ENCODE peak calls at places on chromosome 4, in four cellular contexts. One of them, this sample, is unnamed.

GRCh38 chr4:112564706-112565270 is 48.8 kb upstream of the NEUROG2 start:
- DNase-seq in HCT116: no peak
- DNase-seq in AG09309: no peak
- DNase-seq in spleen: no peak
- DNase-seq in this sample: no peak

GRCh38 chr4:1928356-1929235 is 57.4 kb downstream of the NSD2 start:
- DNase-seq in AG09309: no peak
- DNase-seq in spleen: no peak
- DNase-seq in HCT116: no peak
- DNase-seq in this sample: no peak

GRCh38 chr4:146051724-146052396 is 113.2 kb upstream of the ZNF827 start:
- DNase-seq in AG09309: peak
- DNase-seq in spleen: no peak
- DNase-seq in HCT116: no peak
- DNase-seq in this sample: peak

GRCh38 chr4:82779032-82779431 is 19.6 kb downstream of the SCD5 start:
- DNase-seq in HCT116: no peak
- DNase-seq in AG09309: no peak
- DNase-seq in spleen: no peak
- DNase-seq in this sample: no peak

GRCh38 chr4:121726642-121727268 is 30.0 kb upstream of the ANXA5 start:
- DNase-seq in HCT116: peak
- DNase-seq in spleen: no peak
- DNase-seq in AG09309: peak
- DNase-seq in this sample: no peak

GRCh38 chr4:110200673-110201072 is 2.3 kb upstream of the ELOVL6 start:
- DNase-seq in spleen: no peak
- DNase-seq in HCT116: no peak
- DNase-seq in AG09309: no peak
- DNase-seq in this sample: no peak

GRCh38 chr4:86916392-86916791 is 18.4 kb upstream of the AFF1 start:
- DNase-seq in spleen: no peak
- DNase-seq in HCT116: no peak
- DNase-seq in AG09309: no peak
- DNase-seq in this sample: no peak

GRCh38 chr4:41880840-41881831 is 54.1 kb upstream of the TMEM33 start:
- DNase-seq in HCT116: no peak
- DNase-seq in spleen: peak
- DNase-seq in AG09309: no peak
- DNase-seq in this sample: no peak

GRCh38 chr4:55859711-55860110 is 6.3 kb downstream of the EXOC1 start:
- DNase-seq in spleen: no peak
- DNase-seq in AG09309: no peak
- DNase-seq in HCT116: no peak
- DNase-seq in this sample: no peak

GRCh38 chr4:123043013-123043412 is 120.6 kb upstream of the NUDT6 start:
- DNase-seq in HCT116: peak
- DNase-seq in spleen: no peak
- DNase-seq in AG09309: no peak
- DNase-seq in this sample: no peak

GRCh38 chr4:46886711-46887110 is 22.3 kb downstream of the COX7B2 start:
- DNase-seq in HCT116: no peak
- DNase-seq in AG09309: no peak
- DNase-seq in spleen: no peak
- DNase-seq in this sample: no peak

GRCh38 chr4:113300384-113301011 is 251.0 kb downstream of the ANK2 start:
- DNase-seq in HCT116: peak
- DNase-seq in spleen: no peak
- DNase-seq in AG09309: peak
- DNase-seq in this sample: peak

GRCh38 chr4:152458801-152459302 is 77.0 kb downstream of the FBXW7 start:
- DNase-seq in spleen: no peak
- DNase-seq in HCT116: no peak
- DNase-seq in AG09309: no peak
- DNase-seq in this sample: no peak

GRCh38 chr4:178136736-178137345 is 694.6 kb upstream of the AGA start:
- DNase-seq in AG09309: no peak
- DNase-seq in HCT116: no peak
- DNase-seq in spleen: no peak
- DNase-seq in this sample: no peak

GRCh38 chr4:128528793-128529553 is 241.4 kb upstream of the PGRMC2 start:
- DNase-seq in spleen: no peak
- DNase-seq in HCT116: peak
- DNase-seq in AG09309: peak
- DNase-seq in this sample: peak

GRCh38 chr4:139007640-139008039 is 7.9 kb upstream of the NOCT start:
- DNase-seq in AG09309: no peak
- DNase-seq in HCT116: no peak
- DNase-seq in spleen: no peak
- DNase-seq in this sample: no peak

GRCh38 chr4:20422398-20422797 is 170.7 kb downstream of the SLIT2 start:
- DNase-seq in HCT116: peak
- DNase-seq in AG09309: no peak
- DNase-seq in spleen: no peak
- DNase-seq in this sample: no peak

GRCh38 chr4:36244257-36245084 is at the start of gene ARAP2:
- DNase-seq in AG09309: no peak
- DNase-seq in HCT116: peak
- DNase-seq in spleen: peak
- DNase-seq in this sample: peak

GRCh38 chr4:36172650-36173049 is 71.7 kb downstream of the ARAP2 start:
- DNase-seq in spleen: no peak
- DNase-seq in AG09309: no peak
- DNase-seq in HCT116: no peak
- DNase-seq in this sample: no peak

GRCh38 chr4:8737075-8737474 is 134.6 kb downstream of the HMX1 start:
- DNase-seq in spleen: no peak
- DNase-seq in HCT116: no peak
- DNase-seq in AG09309: no peak
- DNase-seq in this sample: no peak

GRCh38 chr4:106982711-106983211 is 53.4 kb downstream of the DKK2 start:
- DNase-seq in AG09309: no peak
- DNase-seq in HCT116: no peak
- DNase-seq in spleen: no peak
- DNase-seq in this sample: no peak
- TF ChIP-seq CTCF in AG09309: no peak
- TF ChIP-seq CTCF in HCT116: no peak
- TF ChIP-seq CTCF in spleen: no peak
- TF ChIP-seq CTCF in this sample: no peak

GRCh38 chr4:7156273-7157139 is 35.8 kb upstream of the SORCS2 start:
- DNase-seq in AG09309: no peak
- DNase-seq in spleen: peak
- DNase-seq in HCT116: no peak
- DNase-seq in this sample: no peak
- H3K4me3 ChIP-seq in AG09309: no peak
- H3K4me3 ChIP-seq in spleen: no peak
- H3K4me3 ChIP-seq in HCT116: no peak
- H3K4me3 ChIP-seq in this sample: no peak

GRCh38 chr4:38166082-38166481 is 205.9 kb downstream of the PTTG2 start:
- DNase-seq in AG09309: no peak
- DNase-seq in HCT116: no peak
- DNase-seq in spleen: no peak
- DNase-seq in this sample: no peak
- TF ChIP-seq CTCF in AG09309: no peak
- TF ChIP-seq CTCF in HCT116: peak
- TF ChIP-seq CTCF in spleen: no peak
- TF ChIP-seq CTCF in this sample: no peak

GRCh38 chr4:88275949-88276515 is 8.3 kb downstream of the PPM1K start:
- DNase-seq in HCT116: no peak
- DNase-seq in spleen: no peak
- DNase-seq in AG09309: no peak
- DNase-seq in this sample: no peak
- H3K4me3 ChIP-seq in HCT116: no peak
- H3K4me3 ChIP-seq in spleen: no peak
- H3K4me3 ChIP-seq in AG09309: no peak
- H3K4me3 ChIP-seq in this sample: no peak

GRCh38 chr4:80257851-80258250 is 8.6 kb upstream of the FGF5 start:
- DNase-seq in HCT116: no peak
- DNase-seq in spleen: no peak
- DNase-seq in AG09309: no peak
- DNase-seq in this sample: no peak
- TF ChIP-seq CTCF in HCT116: no peak
- TF ChIP-seq CTCF in spleen: no peak
- TF ChIP-seq CTCF in AG09309: no peak
- TF ChIP-seq CTCF in this sample: no peak

This sample was measured in retinal pigment epithelial cell.